ENCODE peak calls at places on chromosomes 6 and 20, in ten cellular contexts. L is psoas muscle, Q is vagina, W is cardiac fibroblast, P is dorsolateral prefrontal cortex, H is spleen, C is heart right ventricle, A is PC-9, B is AG04450, J is fibroblast of mammary gland. K is an unnamed sample.

GRCh38 chr20:14406495-14406894 is 69.1 kb upstream of the FLRT3 start:
- DNase-seq in P (no peak), J (peak; percentile 13), C (no peak), H (no peak), Q (no peak), A (peak; percentile 3), L (no peak), W (peak; percentile 11), B (no peak), K (no peak)

GRCh38 chr6:169957351-169957963 is 206.0 kb downstream of the ERMARD start:
- DNase-seq in L (no peak), Q (peak; percentile 52), A (no peak), W (no peak), B (no peak), H (peak; percentile 76), C (peak; percentile 10), P (no peak), J (no peak), K (no peak)

GRCh38 chr6:21595951-21596378 is 2.4 kb downstream of the SOX4 start:
- DNase-seq in H (no peak), P (no peak), J (no peak), L (peak; percentile 28), C (peak; percentile 23), Q (no peak), A (no peak), W (no peak), B (no peak), K (no peak)

GRCh38 chr6:150070236-150070860 is 1.4 kb upstream of the ULBP3 start:
- DNase-seq in P (no peak), B (no peak), J (no peak), Q (no peak), H (peak; percentile 78), A (peak; percentile 42), W (no peak), C (no peak), L (no peak), K (no peak)

GRCh38 chr20:20363449-20364015 is 4.4 kb upstream of the INSM1 start:
- DNase-seq in P (peak; percentile 50), L (no peak), B (no peak), W (no peak), A (no peak), J (no peak), Q (no peak), H (no peak), C (no peak), K (no peak)

GRCh38 chr6:71582820-71583219 is 294.2 kb downstream of the OGFRL1 start:
- DNase-seq in L (no peak), Q (no peak), B (no peak), H (no peak), W (no peak), C (no peak), A (no peak), P (no peak), J (no peak), K (no peak)

GRCh38 chr6:39590994-39591393 is 134.2 kb downstream of the KIF6 start:
- DNase-seq in A (no peak), B (no peak), L (no peak), C (no peak), H (no peak), Q (no peak), P (no peak), J (no peak), W (no peak), K (no peak)

GRCh38 chr6:3247255-3248146 is 11.2 kb upstream of the PSMG4 start:
- DNase-seq in H (no peak), W (peak; percentile 78), Q (no peak), B (peak; percentile 87), A (peak; percentile 41), C (peak; percentile 41), L (peak; percentile 61), J (peak; percentile 82), P (peak; percentile 72), K (peak; percentile 59)

DNA sequence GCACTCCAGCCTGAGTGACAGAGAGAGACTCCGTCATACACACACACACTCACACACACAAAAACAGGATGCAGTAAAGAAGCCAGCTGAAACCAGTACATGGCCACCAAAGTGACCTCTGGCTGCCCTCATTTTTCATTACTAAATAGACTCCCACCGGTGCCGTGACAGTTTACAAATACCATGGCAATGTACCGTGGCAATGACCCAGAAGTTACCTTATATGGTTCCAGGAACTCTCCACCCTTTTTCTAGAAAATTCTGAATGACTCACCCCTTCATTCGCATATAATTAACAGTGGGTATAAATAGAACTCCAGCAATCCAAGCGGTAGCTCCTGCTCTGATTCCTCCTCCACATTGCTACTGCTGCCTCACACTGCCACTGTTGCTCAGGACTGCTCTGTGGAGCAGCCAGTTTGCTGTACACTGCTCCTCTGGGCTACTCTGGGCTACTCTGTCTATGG is 57.7 kb downstream of the SNX5 start:
- DNase-seq in Q (no peak), H (no peak), B (peak; percentile 47), J (peak; percentile 89), C (no peak), L (peak; percentile 48), W (peak; percentile 96), A (no peak), P (no peak), K (peak; percentile 67)
- TF ChIP-seq CTCF in Q (no peak), H (peak; percentile 10), B (peak; percentile 25), J (peak; percentile 14), C (no peak), L (no peak), W (peak; percentile 19), A (no peak), P (no peak), K (no peak)

GRCh38 chr6:139549561-139550070 is 175.2 kb upstream of the CITED2 start:
- DNase-seq in B (no peak), W (peak; percentile 69), A (no peak), H (no peak), Q (no peak), C (no peak), L (no peak), P (no peak), J (peak; percentile 51), K (no peak)

GRCh38 chr6:139545474-139546116 is 171.1 kb upstream of the CITED2 start:
- DNase-seq in P (no peak), B (no peak), W (no peak), H (no peak), L (no peak), J (no peak), C (no peak), A (no peak), Q (no peak), K (no peak)

GRCh38 chr6:139544699-139545052 is 170.2 kb upstream of the CITED2 start:
- DNase-seq in P (no peak), Q (no peak), C (no peak), H (no peak), B (no peak), W (no peak), J (no peak), A (no peak), L (no peak), K (no peak)

GRCh38 chr6:139546117-139546495 is 171.7 kb upstream of the CITED2 start:
- DNase-seq in Q (no peak), H (no peak), A (no peak), J (no peak), P (no peak), B (no peak), L (no peak), C (no peak), W (no peak), K (no peak)

DNA sequence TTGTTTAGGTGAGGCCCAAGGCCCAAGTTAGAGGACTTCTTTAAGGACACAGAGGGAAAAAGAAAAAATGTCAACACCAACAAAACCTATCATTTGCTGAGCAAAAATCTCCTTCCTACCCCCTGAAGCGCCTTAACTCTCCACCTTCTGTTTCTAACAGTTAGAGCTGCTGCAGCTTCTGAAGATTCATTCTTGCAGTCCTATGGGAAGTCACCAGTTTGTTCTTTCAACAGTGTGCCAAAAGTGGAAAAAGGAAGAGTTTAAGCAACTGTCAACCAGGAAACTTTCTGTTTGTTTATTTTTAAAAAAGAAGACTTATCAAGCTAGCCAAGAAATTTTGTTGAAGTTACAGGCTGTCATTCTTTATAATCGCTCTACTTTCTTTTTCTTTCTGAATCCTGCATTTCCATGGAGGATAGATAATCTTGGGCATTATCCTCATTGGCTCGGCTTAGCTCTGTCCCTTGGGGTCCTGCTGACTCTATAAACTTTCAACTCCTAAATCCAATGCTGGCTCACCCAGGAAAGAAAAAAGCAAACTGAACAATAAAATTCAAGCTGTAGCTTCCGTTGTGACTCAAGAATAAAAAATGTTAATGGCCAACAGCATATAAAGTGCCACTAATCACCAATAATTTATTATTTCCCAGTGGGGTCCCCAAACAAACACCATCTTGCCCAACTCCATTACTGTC is 172.8 kb upstream of the CITED2 start:
- DNase-seq in J (peak; percentile 49), P (no peak), A (no peak), W (peak; percentile 44), L (no peak), B (no peak), Q (no peak), C (no peak), H (no peak), K (no peak)
- H3K4me3 ChIP-seq in J (no peak overlapping the region), P (no peak overlapping the region), A (no peak overlapping the region), W (no peak overlapping the region), L (no peak overlapping the region), B (no peak overlapping the region), Q (no peak overlapping the region), C (no peak overlapping the region), H (no peak overlapping the region), K (no peak overlapping the region)

DNA sequence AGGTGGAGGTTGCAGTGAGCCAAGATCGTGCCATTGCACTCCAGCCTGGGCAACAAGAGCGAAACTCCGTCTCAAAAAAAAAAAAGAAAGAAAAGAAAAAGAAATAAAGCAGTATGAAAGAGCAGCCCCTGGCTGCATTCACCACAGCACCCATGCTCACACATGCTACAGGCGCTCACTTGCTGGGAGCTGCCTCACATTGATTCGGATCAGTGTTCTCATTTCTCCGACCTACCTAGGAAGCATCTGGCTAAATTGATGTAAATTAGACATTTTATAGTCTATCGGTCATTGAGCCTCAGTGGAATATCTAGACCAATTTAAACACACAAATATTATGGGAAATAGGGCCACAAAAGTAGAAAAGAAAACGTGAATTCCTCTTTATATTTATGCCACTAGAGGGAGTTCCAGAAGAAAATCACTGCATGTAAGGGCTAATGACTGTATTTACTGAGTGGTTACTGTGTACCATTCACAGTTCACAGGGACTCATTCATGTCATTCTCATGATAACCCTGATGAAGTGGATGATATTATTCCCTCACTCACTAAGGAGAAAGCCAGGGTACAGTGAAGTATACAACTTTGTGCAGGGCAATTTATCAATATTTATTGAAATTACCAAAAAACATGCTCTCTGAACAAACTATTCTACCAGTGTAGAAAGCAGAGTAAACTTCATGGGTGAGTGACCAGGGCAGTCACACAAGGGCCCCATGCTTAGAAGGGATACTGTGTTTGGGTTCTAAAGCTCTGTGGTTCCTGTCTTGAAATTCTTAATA is 5.3 kb upstream of the MOG start:
- DNase-seq in Q (no peak), W (peak; percentile 52), H (no peak), B (no peak), A (no peak), J (peak; percentile 46), C (no peak), L (no peak), P (no peak), K (no peak)
- TF ChIP-seq CTCF in Q (peak; percentile 40), W (peak; percentile 53), H (peak; percentile 69), B (peak; percentile 76), A (peak; percentile 76), J (peak; percentile 66), C (peak; percentile 69), L (peak; percentile 53), P (peak; percentile 78), K (peak; percentile 55)

DNA sequence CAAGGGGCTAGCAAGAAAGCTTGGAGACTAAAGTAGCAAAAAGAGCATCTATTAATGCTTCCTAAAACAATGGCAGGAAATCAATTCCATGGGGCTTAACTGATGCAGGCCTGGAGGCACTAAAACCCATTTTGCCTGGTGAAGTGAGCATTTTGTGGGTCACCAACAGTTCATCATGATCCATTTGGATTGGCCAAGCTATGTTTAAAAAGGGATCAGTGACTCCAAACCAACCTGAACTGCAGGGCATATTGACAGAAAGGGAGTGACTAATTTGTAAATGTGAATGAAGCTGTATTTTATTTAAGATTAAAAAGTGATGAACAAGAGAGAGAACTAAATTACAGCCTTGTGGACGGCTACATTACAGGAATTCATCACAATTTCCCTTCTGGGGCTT is 132.0 kb downstream of the PCSK2 start:
- DNase-seq in J (no peak), C (no peak), A (no peak), W (no peak), L (no peak), H (no peak), Q (no peak), B (no peak), P (no peak), K (no peak)
- H3K4me3 ChIP-seq in J (no peak overlapping the region), C (no peak overlapping the region), A (no peak overlapping the region), W (no peak overlapping the region), L (no peak overlapping the region), H (no peak overlapping the region), Q (no peak overlapping the region), B (no peak overlapping the region), P (no peak overlapping the region), K (no peak overlapping the region)